ENCODE peak calls at places on chromosome 18, in eight cellular contexts. M is osteocyte, B is tibial nerve, U is nephron progenitor cell, L is psoas muscle, R is epithelial cell of esophagus, V is A549, J is adrenal gland. W is an unnamed sample.

GRCh38 chr18:41096504-41096903 is 858.5 kb upstream of the PIK3C3 start:
- DNase-seq in M (no peak), B (no peak), U (no peak), L (no peak), R (peak), V (no peak), J (no peak), W (no peak)

GRCh38 chr18:70288171-70288850 is 534 bp upstream of the SOCS6 start:
- DNase-seq in M (no peak), B (no peak), U (no peak), L (peak), R (no peak), V (no peak), J (peak), W (no peak)

GRCh38 chr18:73975266-73975665 is 172.4 kb downstream of the FBXO15 start:
- DNase-seq in M (no peak), B (no peak), U (no peak), L (no peak), R (no peak), V (no peak), J (no peak), W (no peak)

GRCh38 chr18:42182728-42183700 is 228.0 kb downstream of the PIK3C3 start:
- DNase-seq in M (no peak), B (no peak), U (no peak), L (no peak), R (peak), V (no peak), J (no peak), W (no peak)

GRCh38 chr18:21141678-21142422 is 30.2 kb upstream of the ROCK1 start:
- DNase-seq in M (no peak), B (no peak), U (no peak), L (no peak), R (no peak), V (no peak), J (no peak), W (no peak)

GRCh38 chr18:74947875-74948274 is 261.1 kb downstream of the PTGR3 start:
- DNase-seq in M (no peak), B (no peak), U (no peak), L (no peak), R (no peak), V (no peak), J (no peak), W (no peak)

GRCh38 chr18:75857558-75857957 is 430.1 kb upstream of the SMIM21 start:
- DNase-seq in M (no peak), B (no peak), U (no peak), L (no peak), R (no peak), V (no peak), J (no peak), W (no peak)

GRCh38 chr18:49178736-49179135 is 228.0 kb upstream of the SMAD7 start:
- DNase-seq in M (no peak), B (peak), U (peak), L (no peak), R (peak), V (peak), J (no peak), W (no peak)

GRCh38 chr18:37335337-37335736 is 230.3 kb downstream of the CELF4 start:
- DNase-seq in M (no peak), B (no peak), U (peak), L (no peak), R (no peak), V (no peak), J (no peak), W (no peak)

GRCh38 chr18:2572892-2573291 is 1.5 kb downstream of the NDC80 start:
- DNase-seq in M (no peak), B (no peak), U (no peak), L (no peak), R (no peak), V (no peak), J (no peak), W (no peak)

DNA sequence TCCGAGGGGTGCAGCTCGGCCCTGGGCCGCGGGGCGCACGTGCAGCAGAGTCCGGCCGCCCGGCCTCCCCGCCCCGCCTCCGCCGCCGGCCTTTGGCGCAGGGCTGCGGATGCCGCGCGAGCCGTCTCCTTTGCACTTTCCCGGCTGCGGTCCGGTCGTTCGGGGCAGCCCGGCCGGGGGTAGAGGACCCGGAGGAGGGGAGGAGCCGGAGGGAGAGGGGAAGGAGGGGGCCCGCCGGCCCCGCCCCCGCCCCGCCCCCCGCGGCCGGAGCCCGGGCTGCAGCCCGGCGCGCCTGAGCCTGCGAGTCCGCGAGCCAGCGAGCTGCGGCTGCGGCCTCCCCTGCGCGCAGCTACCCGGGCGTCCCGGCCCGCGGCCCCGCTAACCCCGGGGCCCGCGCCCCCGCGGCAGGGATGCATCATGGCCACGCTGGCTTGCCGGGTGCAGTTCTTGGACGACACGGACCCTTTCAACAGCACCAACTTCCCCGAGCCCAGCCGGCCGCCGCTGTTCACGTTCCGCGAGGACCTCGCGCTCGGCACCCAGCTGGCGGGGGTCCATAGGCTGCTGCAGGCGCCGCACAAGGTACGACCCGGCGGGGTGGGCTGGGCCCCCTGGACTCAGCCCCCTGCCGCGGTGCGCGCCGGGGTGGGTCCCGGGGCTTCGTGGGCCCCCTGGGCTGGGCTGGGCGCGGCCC is at the start of gene FHOD3:
- DNase-seq in M (no peak), B (peak), U (peak), L (peak), R (peak), V (peak), J (peak), W (peak)
- TF ChIP-seq CTCF in M (no peak), B (no peak), U (no peak), L (no peak), R (no peak), V (no peak), J (no peak), W (no peak)

GRCh38 chr18:26407721-26408601 is 140.4 kb downstream of the KCTD1 start:
- DNase-seq in M (no peak), B (no peak), U (no peak), L (no peak), R (peak), V (no peak), J (no peak), W (no peak)

GRCh38 chr18:26403451-26403850 is 144.9 kb downstream of the KCTD1 start:
- DNase-seq in M (no peak), B (no peak), U (no peak), L (no peak), R (no peak), V (no peak), J (no peak), W (no peak)

GRCh38 chr18:26406854-26407517 is 141.4 kb downstream of the KCTD1 start:
- DNase-seq in M (no peak), B (no peak), U (no peak), L (no peak), R (peak), V (no peak), J (no peak), W (no peak)

GRCh38 chr18:26406294-26406693 is 142.1 kb downstream of the KCTD1 start:
- DNase-seq in M (no peak), B (no peak), U (no peak), L (no peak), R (no peak), V (no peak), J (no peak), W (no peak)

GRCh38 chr18:26405190-26405781 is 143.1 kb downstream of the KCTD1 start:
- DNase-seq in M (no peak), B (no peak), U (peak), L (no peak), R (peak), V (peak), J (peak), W (no peak)
- TF ChIP-seq CTCF in M (peak), B (no peak), U (no peak), L (peak), R (peak), V (peak), J (peak), W (no peak)

DNA sequence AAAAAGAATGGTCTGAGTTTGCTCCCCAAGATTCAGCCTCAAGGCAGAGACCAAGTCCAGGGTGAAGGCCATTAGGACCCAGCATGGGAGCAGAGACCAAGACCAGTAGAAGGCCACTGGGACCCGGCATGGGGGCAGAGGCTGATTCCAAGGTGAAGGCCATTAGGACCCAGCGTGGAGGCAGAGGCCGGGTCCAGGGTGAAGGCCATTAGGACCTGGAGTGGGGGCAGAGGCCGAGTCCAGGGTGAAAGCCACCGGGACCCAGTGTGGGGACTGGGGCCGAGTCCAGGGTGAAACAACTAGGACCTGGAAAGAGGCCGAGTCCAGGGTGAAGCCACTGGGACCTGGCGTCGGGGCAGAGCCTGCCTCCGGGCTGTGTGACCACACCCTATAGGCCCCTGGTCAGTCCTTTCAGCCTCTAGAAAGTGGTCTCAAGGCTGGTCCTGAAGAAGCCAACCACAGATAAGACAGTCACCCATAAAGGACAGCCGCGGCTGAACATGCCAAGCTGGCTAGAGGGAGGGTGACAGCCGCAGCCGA is 113.8 kb upstream of the SALL3 start:
- DNase-seq in M (no peak), B (no peak), U (no peak), L (no peak), R (no peak), V (no peak), J (no peak), W (no peak)
- TF ChIP-seq CTCF in M (no peak), B (no peak), U (no peak), L (no peak), R (no peak), V (no peak), J (no peak), W (no peak)

GRCh38 chr18:12377556-12378553 is 828 bp upstream of the AFG3L2 start:
- DNase-seq in M (no peak), B (no peak), U (peak), L (no peak), R (peak), V (peak), J (no peak), W (no peak)
- TF ChIP-seq CTCF in M (peak), B (peak), U (peak), L (peak), R (peak), V (no peak), J (no peak), W (no peak)

DNA sequence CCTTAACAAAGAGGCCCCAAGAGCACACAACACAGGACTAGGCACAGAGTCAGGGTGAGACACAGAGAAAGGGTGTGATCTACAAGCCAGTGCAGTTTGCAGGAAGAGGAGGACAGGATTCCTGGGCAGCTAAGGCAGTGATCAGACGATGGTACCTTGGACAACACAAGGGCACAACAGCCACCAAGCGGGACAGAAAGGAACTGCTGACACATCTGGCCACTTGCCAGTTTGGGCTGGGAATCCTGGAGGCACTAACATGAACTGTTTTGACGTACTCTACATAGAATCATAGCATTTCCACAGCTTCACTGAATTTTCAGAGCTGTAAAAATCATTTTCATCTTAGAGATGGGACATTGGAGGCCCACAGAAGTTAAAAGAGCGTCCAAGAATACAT is 221.5 kb upstream of the SLC35G4 start:
- DNase-seq in M (no peak), B (peak), U (no peak), L (peak), R (peak), V (peak), J (peak), W (no peak)
- TF ChIP-seq CTCF in M (peak), B (no peak), U (no peak), L (peak), R (no peak), V (no peak), J (peak), W (no peak)